ENCODE peak calls at places on chromosomes 13 and 19, in five cellular contexts. R is upper lobe of left lung; X is foreskin fibroblast; K is CD4-positive, alpha-beta T cell; V is psoas muscle. L is an unnamed sample.
A peak's percentile ranks its signal among the peaks of the same experiment; 100 is the strongest.

GRCh38 chr19:2038284-2039081 is 12.6 kb downstream of the MKNK2 start:
- DNase-seq in X (no peak), V (no peak), R (peak; percentile 21), K (no peak), L (no peak)

GRCh38 chr13:87975035-87975434 is 303.9 kb downstream of the SLITRK5 start:
- DNase-seq in X (peak; percentile 8), R (no peak), K (no peak), V (no peak), L (no peak)

GRCh38 chr13:25171517-25172302 is at the start of gene AMER2:
- DNase-seq in X (peak; percentile 47), R (no peak), V (no peak), K (no peak), L (peak; percentile 63)

GRCh38 chr19:10643968-10644290 is 10.2 kb upstream of the ILF3 start:
- DNase-seq in V (no peak), K (no peak), R (no peak), X (peak; percentile 70), L (no peak)

GRCh38 chr13:61531383-61532065 is 115.9 kb upstream of the PCDH20 start:
- DNase-seq in R (no peak), X (no peak), V (no peak), K (no peak), L (no peak)

GRCh38 chr13:59823495-59823894 is 340.2 kb downstream of the DIAPH3 start:
- DNase-seq in X (peak; percentile 77), R (no peak), K (no peak), V (no peak), L (no peak)

GRCh38 chr13:99123101-99124045 is 77.3 kb upstream of the UBAC2 start:
- DNase-seq in X (peak; percentile 21), V (no peak), K (no peak), R (no peak), L (no peak)

GRCh38 chr13:79128158-79128557 is 277.9 kb downstream of the RBM26 start:
- DNase-seq in R (peak; percentile 21), K (no peak), X (no peak), V (no peak), L (no peak)

GRCh38 chr13:97911311-97912138 is 42.0 kb upstream of the IPO5 start:
- DNase-seq in K (no peak), X (peak; percentile 60), V (no peak), R (no peak), L (peak; percentile 5)

GRCh38 chr19:47210689-47211316 is 20.2 kb downstream of the BBC3 start:
- DNase-seq in V (peak; percentile 71), R (peak; percentile 77), X (peak; percentile 89), K (peak; percentile 80), L (peak; percentile 80)

GRCh38 chr13:91647361-91647970 is 249.0 kb downstream of the GPC5 start:
- DNase-seq in X (no peak), K (no peak), R (no peak), V (no peak), L (peak; percentile 46)
- TF ChIP-seq CTCF in X (no peak), K (no peak), R (no peak), V (no peak), L (peak; percentile 74)

DNA sequence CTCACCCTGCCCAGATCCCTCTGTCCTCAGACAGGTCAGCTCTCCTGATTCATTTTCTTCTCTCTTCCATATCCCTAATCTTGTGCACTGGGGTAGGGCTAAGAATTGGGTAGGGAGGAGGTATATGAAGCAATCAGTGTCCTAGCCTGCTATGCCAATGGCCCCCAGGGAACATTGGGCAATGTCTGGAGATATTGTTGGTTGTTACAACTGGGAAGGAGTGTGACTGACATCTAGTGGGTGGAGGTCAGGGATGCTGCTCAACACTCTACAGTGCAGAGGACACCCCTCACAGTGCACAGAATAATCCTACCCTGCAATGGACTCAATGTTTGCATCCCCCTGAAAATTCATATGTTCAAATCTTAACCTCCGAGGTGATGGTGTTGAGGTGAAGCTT is 57.5 kb downstream of the CPAMD8 start:
- DNase-seq in R (peak; percentile 40), X (no peak), V (no peak), K (no peak), L (no peak)
- TF ChIP-seq CTCF in R (peak; percentile 20), X (no peak), V (no peak), K (no peak), L (no peak)

GRCh38 chr13:54184576-54184975 is 1156.0 kb downstream of the OLFM4 start:
- DNase-seq in V (no peak), X (no peak), K (no peak), R (no peak), L (no peak)

GRCh38 chr13:54185101-54185500 is 1156.5 kb downstream of the OLFM4 start:
- DNase-seq in X (no peak), V (no peak), R (no peak), K (no peak), L (no peak)

GRCh38 chr13:54187461-54187860 is 1158.8 kb downstream of the OLFM4 start:
- DNase-seq in X (no peak), V (no peak), K (no peak), R (no peak), L (no peak)

GRCh38 chr13:54183728-54184127 is 1155.1 kb downstream of the OLFM4 start:
- DNase-seq in K (no peak), R (no peak), X (no peak), V (no peak), L (no peak)

DNA sequence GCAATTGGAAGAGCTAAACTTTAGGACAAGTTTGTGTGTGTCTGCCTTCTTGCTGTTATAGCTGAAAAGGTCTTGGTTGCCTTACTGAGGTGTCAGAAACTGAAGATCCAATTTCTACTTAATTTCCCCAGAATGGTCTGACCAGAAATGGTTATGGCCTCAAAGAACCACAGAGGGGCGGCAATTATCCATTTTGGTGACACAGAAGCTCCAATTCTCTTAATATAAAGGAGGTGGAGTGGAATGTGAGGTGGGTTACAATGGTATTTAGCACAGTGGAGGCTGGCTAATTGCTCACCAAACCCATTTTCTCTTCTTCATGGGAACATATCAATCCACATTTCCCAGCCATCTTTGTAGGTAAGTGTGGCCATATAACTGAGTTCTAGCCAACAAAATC is 1157.2 kb downstream of the OLFM4 start:
- DNase-seq in R (no peak), K (no peak), X (no peak), V (no peak), L (peak; percentile 31)
- TF ChIP-seq CTCF in R (no peak), K (no peak), X (no peak), V (no peak), L (no peak)

GRCh38 chr19:48813123-48813911 is 2.5 kb upstream of the BCAT2 start:
- DNase-seq in X (no peak), K (no peak), V (no peak), R (no peak), L (no peak)
- TF ChIP-seq CTCF in X (peak; percentile 8), K (no peak), V (no peak), R (no peak), L (peak; percentile 17)

GRCh38 chr13:22569830-22570229 is 610.9 kb upstream of the SGCG start:
- DNase-seq in K (no peak), V (no peak), R (no peak), X (no peak), L (no peak)
- TF ChIP-seq CTCF in K (no peak), V (no peak), R (no peak), X (no peak), L (no peak)

GRCh38 chr19:18814063-18814462 is 17.7 kb upstream of the UPF1 start:
- DNase-seq in V (peak; percentile 56), K (no peak), X (no peak), R (no peak), L (no peak)
- TF ChIP-seq CTCF in V (no peak), K (no peak), X (no peak), R (no peak), L (no peak)

GRCh38 chr13:36819064-36819810 is at the start of gene RFXAP:
- DNase-seq in R (peak; percentile 93), V (peak; percentile 93), K (peak; percentile 90), X (peak; percentile 95), L (peak; percentile 94)
- TF ChIP-seq CTCF in R (no peak), V (no peak), K (peak; percentile 28), X (no peak), L (no peak)

GRCh38 chr13:103762523-103762922 is 696.3 kb upstream of the SLC10A2 start:
- DNase-seq in X (no peak), K (no peak), R (no peak), V (no peak), L (no peak)
- TF ChIP-seq CTCF in X (no peak), K (no peak), R (no peak), V (no peak), L (peak; percentile 20)

GRCh38 chr19:14081797-14082674 is 3.5 kb downstream of the C19orf67 start:
- DNase-seq in V (peak; percentile 53), X (peak; percentile 20), K (no peak), R (no peak), L (peak; percentile 38)
- TF ChIP-seq CTCF in V (no peak), X (no peak), K (no peak), R (no peak), L (no peak)

DNA sequence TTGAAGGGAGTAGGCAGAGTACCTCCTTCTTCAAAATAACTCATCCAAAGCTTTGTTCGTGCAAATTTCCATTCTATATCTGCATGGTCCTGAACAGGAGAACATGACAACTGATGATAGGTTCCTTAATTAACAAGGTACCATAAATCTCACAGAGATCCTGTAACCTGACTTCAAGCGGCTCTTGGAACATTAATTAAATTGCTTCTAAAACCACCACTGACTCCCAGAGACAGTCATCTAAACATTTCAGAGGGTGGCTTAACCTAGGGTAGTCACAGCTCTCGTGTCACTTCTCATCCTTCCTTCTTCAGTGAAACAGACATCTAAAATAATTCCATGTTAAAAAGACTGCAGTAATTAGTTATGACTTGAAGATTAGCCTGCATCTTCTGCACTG is 52.8 kb upstream of the POSTN start:
- DNase-seq in K (no peak), R (no peak), V (no peak), X (no peak), L (no peak)
- TF ChIP-seq CTCF in K (no peak), R (no peak), V (no peak), X (no peak), L (no peak)

L was measured in endothelial cell.